ENCODE peak calls at places on chromosomes 6 and 20, in six cellular contexts. L is K562, Y is HepG2, V is H1, I is HCT116, U is GM12878. O is an unnamed sample.

GRCh38 chr6:26576929-26577719 is 19.6 kb upstream of the ABT1 start:
- DNase-seq in U (no peak), V (peak; percentile 90), Y (peak; percentile 75), L (peak; percentile 74), I (peak; percentile 84), O (peak; percentile 81)

GRCh38 chr20:5870462-5871021 is 79.8 kb downstream of the TRMT6 start:
- DNase-seq in U (no peak), I (no peak), V (no peak), L (no peak), Y (no peak), O (no peak)

GRCh38 chr6:19869464-19869863 is 32.3 kb downstream of the ID4 start:
- DNase-seq in L (peak; percentile 22), I (no peak), U (no peak), Y (peak; percentile 44), V (no peak), O (no peak)

GRCh38 chr20:4150095-4150492 is 134.7 kb upstream of the RNF24 start:
- DNase-seq in Y (no peak), U (no peak), V (no peak), L (no peak), I (no peak), O (no peak)

GRCh38 chr20:46879386-46879785 is 15.3 kb upstream of the EYA2 start:
- DNase-seq in V (no peak), U (no peak), Y (no peak), L (no peak), I (no peak), O (no peak)

GRCh38 chr20:35285806-35286076 is 1.2 kb upstream of the EIF6 start:
- DNase-seq in V (no peak), L (peak; percentile 21), U (no peak), I (no peak), Y (peak; percentile 64), O (no peak)

GRCh38 chr6:44105993-44106740 is 21.1 kb downstream of the MRPL14 start:
- DNase-seq in I (no peak), L (no peak), U (no peak), V (no peak), Y (no peak), O (no peak)

GRCh38 chr6:107690864-107691661 is 133.1 kb downstream of the SCML4 start:
- DNase-seq in U (no peak), I (no peak), Y (no peak), V (no peak), L (no peak), O (no peak)

GRCh38 chr20:5357942-5358341 is 41.2 kb upstream of the PROKR2 start:
- DNase-seq in V (no peak), L (no peak), Y (no peak), U (no peak), I (no peak), O (no peak)

GRCh38 chr6:52566201-52566600 is 10.7 kb downstream of the TRAM2 start:
- DNase-seq in V (no peak), L (no peak), I (no peak), U (peak; percentile 28), Y (no peak), O (no peak)

GRCh38 chr6:12014027-12014872 is 2.1 kb downstream of the HIVEP1 start:
- DNase-seq in U (no peak), Y (no peak), V (no peak), L (no peak), I (no peak), O (no peak)

GRCh38 chr6:40340196-40340595 is 247.0 kb downstream of the LRFN2 start:
- DNase-seq in I (no peak), Y (no peak), L (no peak), U (no peak), V (no peak), O (no peak)

GRCh38 chr6:161225677-161226004 is 48.2 kb downstream of the AGPAT4 start:
- DNase-seq in U (no peak), L (no peak), Y (no peak), V (no peak), I (no peak), O (no peak)

GRCh38 chr20:62943396-62943795 is 5.4 kb downstream of the GID8 start:
- DNase-seq in U (no peak), V (no peak), I (no peak), L (no peak), Y (no peak), O (no peak)
- TF ChIP-seq ZNF274 in U (no peak), V (no peak), I (no peak), L (no peak), Y (no peak), O (no peak)

DNA sequence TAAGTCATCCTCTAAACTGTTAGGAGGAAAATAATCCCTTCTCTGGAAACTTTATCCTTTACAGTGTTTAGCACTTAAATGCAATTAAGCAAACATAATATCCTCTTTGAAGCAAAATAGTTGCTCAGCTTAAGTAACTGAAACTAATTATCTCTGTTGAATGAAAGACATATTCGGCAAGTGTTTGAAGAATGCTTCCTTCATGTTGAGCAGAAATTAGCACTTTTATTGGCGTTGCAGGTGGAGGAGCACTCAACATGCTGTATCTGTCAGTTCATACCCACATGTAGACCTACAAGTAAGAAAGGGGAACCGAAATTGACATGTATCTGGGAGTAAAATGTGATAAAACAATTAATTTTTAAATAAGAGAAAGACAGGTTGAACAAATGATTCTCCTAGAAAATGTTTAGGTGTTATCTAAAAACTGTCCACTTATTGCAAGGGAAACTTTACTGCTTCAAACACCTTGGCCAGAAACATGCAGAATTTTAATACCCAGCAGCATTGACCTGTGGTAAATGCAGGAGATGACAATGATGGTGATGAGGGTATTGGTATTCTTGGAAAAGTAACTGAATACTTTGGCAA is 987.0 kb upstream of the MAP3K7 start:
- DNase-seq in V (no peak), I (no peak), U (peak; percentile 3), Y (no peak), L (no peak), O (no peak)
- H3K4me1 ChIP-seq in V (no peaks in the 10 kb centered on the region), I (no peaks in the 10 kb centered on the region), U (no peaks in the 10 kb centered on the region), Y (no peaks in the 10 kb centered on the region), L (no peaks in the 10 kb centered on the region), O (no peaks in the 10 kb centered on the region)

GRCh38 chr6:14598017-14598864 is 480.7 kb downstream of the CD83 start:
- DNase-seq in I (no peak), U (no peak), L (no peak), V (no peak), Y (no peak), O (peak; percentile 20)
- TF ChIP-seq ZNF274 in I (no peak), U (no peak), L (no peak), V (no peak), Y (no peak), O (no peak)

GRCh38 chr20:44648579-44648978 is 2.9 kb downstream of the ADA start:
- DNase-seq in V (no peak), I (no peak), U (no peak), Y (peak; percentile 35), L (no peak), O (no peak)
- H3K4me1 ChIP-seq in V (peaks cover 10% of the 10 kb centered on the region), I (peaks cover 30% of the 10 kb centered on the region), U (peaks cover 71% of the 10 kb centered on the region), Y (peaks cover 20% of the 10 kb centered on the region), L (peaks cover 18% of the 10 kb centered on the region), O (peaks cover 41% of the 10 kb centered on the region)

GRCh38 chr6:680666-681374 is 12.1 kb downstream of the EXOC2 start:
- DNase-seq in V (peak; percentile 43), I (no peak), U (no peak), L (no peak), Y (no peak), O (no peak)

GRCh38 chr6:679282-679681 is 13.7 kb downstream of the EXOC2 start:
- DNase-seq in V (no peak), L (no peak), Y (no peak), I (no peak), U (no peak), O (no peak)

GRCh38 chr6:678515-678914 is 14.4 kb downstream of the EXOC2 start:
- DNase-seq in Y (no peak), U (no peak), L (no peak), V (no peak), I (no peak), O (no peak)

GRCh38 chr6:677919-678318 is 15.0 kb downstream of the EXOC2 start:
- DNase-seq in L (no peak), Y (no peak), I (no peak), V (no peak), U (no peak), O (no peak)

DNA sequence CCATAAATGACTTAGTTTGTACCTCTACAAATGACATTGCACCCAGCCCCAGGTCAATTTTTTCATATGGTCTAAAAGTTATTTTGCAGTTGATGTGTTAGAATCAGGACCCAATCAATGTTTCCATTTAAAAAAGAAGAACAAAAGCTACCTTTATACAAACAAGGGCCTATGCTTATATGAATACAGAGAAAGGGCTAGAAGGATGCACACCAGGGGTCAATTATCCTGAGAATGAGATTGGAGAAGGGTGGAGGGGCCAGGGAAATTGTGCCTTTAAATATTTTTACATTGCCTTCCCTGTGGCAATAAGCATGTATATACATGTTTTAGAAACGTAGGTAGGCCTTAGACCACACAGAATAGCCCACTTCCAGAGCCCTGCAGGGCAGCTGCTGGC is 12.7 kb downstream of the EXOC2 start:
- DNase-seq in I (no peak), V (no peak), Y (no peak), L (no peak), U (no peak), O (no peak)
- TF ChIP-seq ZNF274 in I (no peak), V (no peak), Y (no peak), L (no peak), U (no peak), O (no peak)

DNA sequence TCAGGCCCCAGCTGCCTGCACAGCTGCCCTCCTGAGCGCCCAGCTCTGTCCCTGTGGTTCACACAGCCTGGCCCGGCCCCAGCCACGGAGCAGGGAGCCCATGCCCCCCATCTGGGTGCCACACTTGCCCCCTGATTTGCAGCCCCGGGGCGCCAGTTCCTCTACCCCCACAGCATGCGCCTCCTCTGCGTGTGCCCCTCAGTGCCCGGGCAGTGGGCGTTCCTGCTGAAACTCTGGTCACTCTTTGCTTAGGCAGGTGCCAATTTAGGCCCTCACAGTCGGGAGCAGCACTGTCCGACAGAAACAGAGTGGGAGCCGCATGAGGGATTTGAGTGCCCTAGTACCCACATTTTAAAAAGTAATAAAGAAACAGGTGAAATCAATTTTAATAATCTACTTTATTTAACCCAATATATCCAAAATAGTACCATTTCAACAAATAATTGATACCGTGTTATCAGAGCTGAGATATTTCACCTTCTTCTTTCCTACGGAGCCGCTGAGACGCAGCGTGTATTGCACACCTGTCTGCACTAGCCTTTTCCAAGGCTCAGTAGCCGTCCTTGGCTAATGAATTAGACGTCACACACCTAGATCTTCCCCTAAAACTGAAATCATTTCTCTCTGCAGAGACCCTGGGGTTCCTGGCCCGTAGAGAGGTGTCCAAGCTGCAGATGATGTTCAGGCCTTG is 106.4 kb downstream of the ASXL1 start:
- DNase-seq in Y (no peak), I (no peak), U (no peak), V (no peak), L (no peak), O (no peak)
- H3K4me1 ChIP-seq in Y (peaks cover 52% of the 10 kb centered on the region), I (no peaks in the 10 kb centered on the region), U (no peaks in the 10 kb centered on the region), V (no peaks in the 10 kb centered on the region), L (peaks cover 67% of the 10 kb centered on the region), O (peaks cover 30% of the 10 kb centered on the region)

GRCh38 chr20:41111578-41111951 is 25.8 kb upstream of the PLCG1 start:
- DNase-seq in I (no peak), Y (no peak), V (no peak), U (no peak), L (no peak), O (no peak)
- TF ChIP-seq ZNF274 in I (no peak), Y (no peak), V (no peak), U (no peak), L (no peak), O (no peak)

GRCh38 chr20:31514154-31515071 is at the start of gene HM13:
- DNase-seq in U (peak; percentile 63), Y (peak; percentile 93), V (peak; percentile 90), L (peak; percentile 96), I (peak; percentile 88), O (peak; percentile 88)
- H3K4me1 ChIP-seq in U (peaks cover 10% of the 10 kb centered on the region), Y (peaks cover 39% of the 10 kb centered on the region), V (no peaks in the 10 kb centered on the region), L (peaks cover 17% of the 10 kb centered on the region), I (peaks cover 33% of the 10 kb centered on the region), O (peaks cover 7% of the 10 kb centered on the region)